ENCODE peak calls at places on chromosomes 11 and 22, in eight cellular contexts. J is mucosa of gallbladder; X is GM23248; Q is stimulated activated naive CD4-positive, alpha-beta T cell; P is RPMI8226; D is germinal center; T is effector CD4-positive, alpha-beta T cell; L is sciatic nerve. O is an unnamed sample.

GRCh38 chr22:26273011-26273675 is 103.9 kb downstream of the SEZ6L start:
- DNase-seq in L (no peak), D (no peak), Q (no peak), J (no peak), T (no peak), X (no peak), P (no peak), O (no peak)

GRCh38 chr22:38429460-38430128 is 25.4 kb downstream of the KCNJ4 start:
- DNase-seq in D (no peak), J (no peak), X (no peak), T (no peak), L (no peak), P (no peak), Q (no peak), O (peak)

GRCh38 chr11:1598816-1599215 is 722 bp upstream of the KRTAP5-2 start:
- DNase-seq in T (no peak), J (no peak), P (no peak), D (no peak), Q (no peak), L (no peak), X (no peak), O (peak)

GRCh38 chr11:114280696-114281095 is 15.5 kb upstream of the NNMT start:
- DNase-seq in Q (peak), L (peak), D (no peak), P (peak), T (no peak), X (peak), J (no peak), O (peak)

GRCh38 chr11:72684236-72684912 is 10.2 kb upstream of the PDE2A start:
- DNase-seq in J (peak), L (peak), T (peak), Q (no peak), P (peak), D (peak), X (peak), O (peak)

GRCh38 chr11:78735711-78736110 is 161.0 kb upstream of the NARS2 start:
- DNase-seq in P (no peak), Q (no peak), X (no peak), J (no peak), L (no peak), T (no peak), D (no peak), O (no peak)

GRCh38 chr22:46376096-46376495 is 40.6 kb downstream of the TRMU start:
- DNase-seq in D (no peak), J (no peak), X (no peak), P (no peak), L (no peak), T (no peak), Q (no peak), O (no peak)

GRCh38 chr11:66559141-66559861 is 9.1 kb downstream of the CTSF start:
- DNase-seq in P (peak), Q (peak), X (peak), T (no peak), J (no peak), L (no peak), D (peak), O (no peak)

GRCh38 chr11:66569076-66569475 is 670 bp upstream of the CTSF start:
- DNase-seq in D (no peak), L (no peak), Q (no peak), T (no peak), P (no peak), X (no peak), J (no peak), O (no peak)

GRCh38 chr11:74427377-74427776 is 29.1 kb upstream of the PGM2L1 start:
- DNase-seq in T (no peak), X (peak), J (no peak), Q (no peak), L (no peak), D (no peak), P (no peak), O (no peak)

GRCh38 chr11:125167292-125167953 is 2.9 kb downstream of the PKNOX2 start:
- DNase-seq in D (no peak), L (peak), P (no peak), J (no peak), T (no peak), Q (no peak), X (no peak), O (no peak)

GRCh38 chr11:2554338-2555240 is 109.8 kb downstream of the KCNQ1 start:
- DNase-seq in P (no peak), T (no peak), X (no peak), D (no peak), Q (no peak), J (no peak), L (peak), O (no peak)